ENCODE peak calls at places on chromosome X, in four cellular contexts. S is HepG2, L is GM12878, Q is K562. G is an unnamed sample.

GRCh38 chrX:12974217-12974796 is 603 bp upstream of the TMSB4X start:
- DNase-seq in Q (peak; percentile 73), L (no peak), S (no peak), G (peak; percentile 22)

GRCh38 chrX:255923-256331 is 25.3 kb upstream of the PLCXD1 start:
- DNase-seq in S (no peak), L (no peak), Q (no peak), G (no peak)

GRCh38 chrX:12580548-12580947 is 210.7 kb upstream of the PRPS2 start:
- DNase-seq in Q (no peak), S (peak; percentile 0), L (no peak), G (no peak)

GRCh38 chrX:139823806-139824205 is 109.0 kb downstream of the ATP11C start:
- DNase-seq in Q (no peak), S (no peak), L (no peak), G (no peak)

GRCh38 chrX:80550722-80551121 is 130.5 kb downstream of the TENT5D start:
- DNase-seq in Q (peak; percentile 47), S (peak; percentile 12), L (no peak), G (peak; percentile 43)

GRCh38 chrX:132488819-132489255 is at the start of gene MBNL3:
- DNase-seq in L (no peak), Q (no peak), S (peak; percentile 33), G (peak; percentile 52)

GRCh38 chrX:57821703-57822375 is 88.4 kb downstream of the ZXDA start:
- DNase-seq in L (peak; percentile 13), Q (peak; percentile 52), S (peak; percentile 43), G (no peak)

GRCh38 chrX:10750581-10750980 is 130.2 kb upstream of the MID1 start:
- DNase-seq in Q (no peak), S (no peak), L (no peak), G (no peak)

GRCh38 chrX:4674028-4674782 is 960.8 kb upstream of the PRKX start:
- DNase-seq in S (no peak), Q (no peak), L (no peak), G (no peak)

GRCh38 chrX:133645251-133645650 is 230.0 kb upstream of the GPC4 start:
- DNase-seq in Q (no peak), L (no peak), S (no peak), G (no peak)

GRCh38 chrX:17769701-17770269 is 32.5 kb downstream of the SCML1 start:
- DNase-seq in S (no peak), L (no peak), Q (no peak), G (no peak)

GRCh38 chrX:155086202-155086840 is 15.0 kb downstream of the BRCC3 start:
- DNase-seq in S (peak; percentile 21), L (no peak), Q (peak; percentile 85), G (peak; percentile 69)

GRCh38 chrX:154661200-154661599 is 7.8 kb upstream of the CTAG2 start:
- DNase-seq in L (no peak), Q (no peak), S (no peak), G (no peak)

GRCh38 chrX:105706041-105706440 is 116.3 kb upstream of the NRK start:
- DNase-seq in Q (no peak), L (no peak), S (no peak), G (no peak)

GRCh38 chrX:7318661-7319060 is 170.7 kb upstream of the PUDP start:
- DNase-seq in L (no peak), S (no peak), Q (no peak), G (peak; percentile 9)

GRCh38 chrX:107686792-107687191 is 58.5 kb downstream of the PRPS1 start:
- DNase-seq in S (no peak), Q (no peak), L (no peak), G (no peak)

GRCh38 chrX:27918799-27919198 is 62.5 kb downstream of the DCAF8L1 start:
- DNase-seq in L (no peak), Q (no peak), S (no peak), G (peak; percentile 9)

GRCh38 chrX:153554519-153555167 is 37.2 kb downstream of the ATP2B3 start:
- DNase-seq in L (no peak), Q (peak; percentile 75), S (peak; percentile 27), G (peak; percentile 74)

GRCh38 chrX:17939724-17940123 is 78.6 kb upstream of the RAI2 start:
- DNase-seq in S (no peak), L (no peak), Q (no peak), G (no peak)

GRCh38 chrX:24229967-24230366 is 80.4 kb downstream of the ZFX start:
- DNase-seq in Q (peak; percentile 38), L (no peak), S (no peak), G (no peak)

GRCh38 chrX:72045552-72046277 is 86.0 kb downstream of the RTL5 start:
- DNase-seq in L (no peak), Q (no peak), S (no peak), G (peak; percentile 41)

GRCh38 chrX:68432648-68433047 is 647 bp downstream of the OPHN1 start:
- DNase-seq in L (no peak), S (no peak), Q (peak; percentile 73), G (no peak)

GRCh38 chrX:44012484-44013096 is 39.4 kb upstream of the NDP start:
- DNase-seq in Q (no peak), L (no peak), S (no peak), G (no peak)

GRCh38 chrX:1239681-1240142 is 27.3 kb upstream of the CRLF2 start:
- DNase-seq in S (no peak), L (peak; percentile 68), Q (peak; percentile 31), G (no peak)

GRCh38 chrX:40663078-40663740 is 15.8 kb upstream of the CXorf38 start:
- DNase-seq in Q (no peak), L (no peak), S (no peak), G (no peak)

GRCh38 chrX:30875957-30876356 is 13.1 kb downstream of the TAB3 start:
- DNase-seq in S (peak; percentile 27), L (no peak), Q (no peak), G (no peak)

GRCh38 chrX:41116948-41117347 is 31.7 kb downstream of the USP9X start:
- DNase-seq in Q (peak; percentile 22), L (peak; percentile 71), S (no peak), G (no peak)

GRCh38 chrX:147962476-147962875 is 18.7 kb upstream of the FMR1NB start:
- DNase-seq in L (no peak), Q (no peak), S (no peak), G (no peak)

DNA sequence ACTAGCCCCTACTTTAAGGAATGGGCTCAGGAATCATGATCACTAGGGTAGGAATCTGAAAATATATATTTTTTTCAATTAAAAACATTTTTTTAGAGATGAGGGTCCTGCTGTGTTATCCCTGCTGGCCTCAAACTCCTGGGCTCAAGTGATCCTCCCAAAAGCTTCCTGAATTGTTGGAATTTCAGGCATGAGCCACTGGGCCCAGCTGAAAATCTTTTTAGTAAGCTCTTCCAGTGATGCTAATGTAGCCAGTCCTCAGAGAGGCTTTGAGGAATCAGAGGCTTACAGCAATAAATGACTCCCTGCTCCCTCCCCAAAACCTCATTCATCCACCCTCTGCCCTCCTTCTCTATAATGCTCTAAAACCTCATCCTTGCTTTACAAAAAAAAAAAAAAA is 129.5 kb downstream of the ZIC3 start:
- DNase-seq in L (no peak), S (no peak), Q (no peak), G (no peak)
- TF ChIP-seq NR2C2 in L (no peak), S (no peak), Q (no peak), G (no peak)

GRCh38 chrX:45769919-45770582 is 569.4 kb upstream of the DIPK2B start:
- DNase-seq in L (peak; percentile 51), S (peak; percentile 88), Q (peak; percentile 67), G (no peak)

GRCh38 chrX:45771114-45771513 is 570.4 kb upstream of the DIPK2B start:
- DNase-seq in Q (peak; percentile 15), L (no peak), S (peak; percentile 51), G (no peak)

GRCh38 chrX:45768666-45769065 is 568.0 kb upstream of the DIPK2B start:
- DNase-seq in S (no peak), L (no peak), Q (no peak), G (no peak)

GRCh38 chrX:45774961-45775360 is 574.3 kb upstream of the DIPK2B start:
- DNase-seq in S (no peak), L (no peak), Q (no peak), G (no peak)

DNA sequence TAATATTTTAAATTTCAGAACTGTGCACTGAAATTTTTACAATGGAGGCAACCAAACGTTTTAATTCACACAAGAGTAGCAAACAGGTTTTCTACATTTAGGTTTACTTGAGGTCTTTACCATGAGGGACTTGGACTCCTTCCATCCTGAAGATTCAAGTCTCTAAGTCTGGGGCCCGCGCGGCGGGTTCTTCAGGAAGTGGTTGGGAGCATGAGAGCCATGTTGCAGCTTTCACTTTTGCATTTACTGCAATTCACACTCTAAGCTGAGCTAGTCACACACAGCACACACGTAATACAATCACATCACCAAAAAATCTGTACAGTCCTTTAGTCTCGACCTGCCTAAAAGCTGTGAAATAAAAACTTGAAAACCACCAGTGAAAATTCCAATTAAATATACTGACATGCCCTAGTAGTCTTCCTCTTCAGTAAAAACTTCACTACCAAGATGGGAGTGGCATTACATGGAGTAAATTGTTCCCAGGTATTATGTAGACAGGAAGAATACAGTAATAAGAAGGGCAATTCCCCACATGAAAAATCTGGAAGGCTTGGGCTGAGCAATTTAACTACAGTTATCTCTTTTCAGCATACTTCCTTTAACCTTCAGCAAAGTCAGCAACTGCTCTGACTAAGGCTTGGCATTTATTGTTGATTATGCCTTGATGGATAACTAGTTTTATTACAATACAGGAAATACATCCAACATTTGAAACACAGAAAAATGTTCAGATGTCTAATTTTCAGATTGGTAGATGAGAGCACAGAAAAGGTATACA is 571.1 kb upstream of the DIPK2B start:
- DNase-seq in Q (no peak), L (no peak), S (no peak), G (no peak)
- TF ChIP-seq ESRRA in Q (no peak), L (no peak), S (no peak), G (no peak)

DNA sequence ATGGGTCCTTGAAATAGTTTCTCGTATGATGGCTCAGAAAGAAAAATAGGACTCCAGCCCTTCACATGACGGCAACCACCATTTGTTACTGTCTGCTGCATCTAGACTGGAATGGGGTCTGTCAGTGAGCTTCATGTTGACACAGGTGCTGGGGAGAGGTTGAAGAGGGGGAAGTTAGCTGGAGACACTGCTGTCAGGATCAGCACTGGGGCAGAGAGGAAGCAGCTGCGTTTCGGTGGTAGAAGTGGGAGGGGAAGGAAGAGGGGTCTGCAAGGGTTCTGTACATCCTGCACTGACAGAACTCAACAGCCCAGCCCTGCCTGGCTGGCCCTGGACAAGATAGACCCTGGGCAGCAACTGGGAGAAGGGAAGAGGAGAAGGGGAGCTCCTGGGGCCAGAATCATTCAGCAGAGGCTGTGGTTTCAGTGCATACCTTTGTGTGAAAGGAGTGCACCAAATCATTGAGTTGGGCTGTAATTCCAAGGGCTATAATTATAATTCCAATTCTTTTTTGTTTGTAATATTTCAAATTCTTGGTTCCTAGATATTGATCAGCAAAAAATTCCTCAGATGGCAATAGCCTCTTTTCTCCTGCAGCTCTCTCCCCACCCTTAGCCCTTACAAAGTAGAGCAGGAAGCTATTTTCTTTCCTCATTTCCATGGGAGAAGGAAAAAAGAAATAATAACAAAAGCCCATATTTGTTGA is 119.4 kb upstream of the C1GALT1C1 start:
- DNase-seq in Q (no peak), S (no peak), L (no peak), G (no peak)
- TF ChIP-seq NR2C2 in Q (no peak), S (no peak), L (no peak), G (no peak)

GRCh38 chrX:78098108-78098507 is 5.9 kb upstream of the PGK1 start:
- DNase-seq in S (no peak), Q (no peak), L (no peak), G (no peak)

GRCh38 chrX:78092296-78092695 is 11.8 kb upstream of the PGK1 start:
- DNase-seq in S (peak; percentile 12), L (peak; percentile 37), Q (peak; percentile 41), G (peak; percentile 29)
- TF ChIP-seq ESRRA in S (no peak), L (no peak), Q (no peak), G (no peak)

G was measured in WTC11.